ENCODE peak calls at places on chromosome 3, in six cellular contexts. X is IMR-90, H is amniotic stem cell, L is neural crest cell, Y is pancreas, Z is NCI-H460. R is an unnamed sample.

GRCh38 chr3:126888186-126888760 is 94.6 kb upstream of the PLXNA1 start:
- DNase-seq in L (no peak), Z (no peak), X (no peak), Y (no peak), H (no peak), R (peak)

GRCh38 chr3:3172627-3173026 is 6.9 kb downstream of the CRBN start:
- DNase-seq in H (no peak), Y (no peak), L (no peak), Z (no peak), X (no peak), R (no peak)

GRCh38 chr3:172550347-172550943 is 27.2 kb upstream of the TNFSF10 start:
- DNase-seq in Z (no peak), H (no peak), Y (no peak), L (no peak), X (peak), R (no peak)

GRCh38 chr3:48397767-48398681 is 26.0 kb downstream of the FBXW12 start:
- DNase-seq in Y (peak), H (no peak), Z (no peak), L (no peak), X (no peak), R (no peak)

GRCh38 chr3:6542795-6543194 is 318.1 kb upstream of the GRM7 start:
- DNase-seq in X (no peak), L (no peak), H (no peak), Z (no peak), Y (no peak), R (peak)

GRCh38 chr3:10518506-10519150 is 13.2 kb upstream of the ATP2B2 start:
- DNase-seq in Y (no peak), H (no peak), Z (no peak), X (peak), L (no peak), R (no peak)

GRCh38 chr3:107590786-107591185 is 68.0 kb downstream of the BBX start:
- DNase-seq in X (no peak), H (no peak), Y (no peak), Z (no peak), L (no peak), R (no peak)

GRCh38 chr3:146161725-146162047 is 702 bp upstream of the PLOD2 start:
- DNase-seq in L (no peak), X (peak), H (no peak), Y (peak), Z (no peak), R (peak)

GRCh38 chr3:10017636-10018292 is 8.5 kb upstream of the FANCD2 start:
- DNase-seq in Z (no peak), H (no peak), L (no peak), X (peak), Y (no peak), R (no peak)

GRCh38 chr3:78035020-78035660 is 995.2 kb downstream of the ROBO2 start:
- DNase-seq in Y (no peak), Z (no peak), L (peak), X (no peak), H (no peak), R (no peak)

GRCh38 chr3:146130881-146131371 is 30.1 kb downstream of the PLOD2 start:
- DNase-seq in Y (no peak), H (no peak), Z (no peak), X (peak), L (no peak), R (no peak)

GRCh38 chr3:58237238-58237939 is at the start of gene ABHD6:
- DNase-seq in X (peak), H (no peak), Z (peak), L (peak), Y (peak), R (peak)

GRCh38 chr3:27633224-27633545 is 88.9 kb downstream of the EOMES start:
- DNase-seq in Z (peak), L (no peak), Y (no peak), H (no peak), X (peak), R (no peak)

GRCh38 chr3:99868438-99868723 is 50.7 kb downstream of the CMSS1 start:
- DNase-seq in Z (no peak), X (peak), H (no peak), Y (no peak), L (no peak), R (no peak)

GRCh38 chr3:178454714-178455113 is 81.5 kb upstream of the KCNMB2 start:
- DNase-seq in Z (no peak), L (no peak), X (peak), H (no peak), Y (no peak), R (no peak)

R was measured in NCI-H748 treated with DMSO at 0.1 percent for 48 hours.